ENCODE peak calls at places on chromosomes 16 and 17, in seven cellular contexts. E is thoracic aorta, Z is cardiac muscle cell, M is HCT116, B is astrocyte of the cerebellum, J is pancreas, P is Caco-2. D is an unnamed sample.

GRCh38 chr17:15123593-15124590 is 141.2 kb downstream of the PMP22 start:
- DNase-seq in B (no peak), P (no peak), M (no peak), J (no peak), Z (no peak), E (no peak), D (no peak)

GRCh38 chr17:77508047-77508715 is 367.4 kb downstream of the SEC14L1 start:
- DNase-seq in J (no peak), B (no peak), M (no peak), Z (no peak), P (no peak), E (no peak), D (no peak)

GRCh38 chr17:72358465-72358864 is 237.6 kb downstream of the SOX9 start:
- DNase-seq in E (no peak), Z (no peak), M (no peak), P (no peak), J (no peak), B (peak; percentile 60), D (no peak)

GRCh38 chr17:81566461-81567126 is 14.4 kb upstream of the FAAP100 start:
- DNase-seq in P (no peak), J (peak; percentile 77), Z (peak; percentile 98), M (peak; percentile 41), E (peak; percentile 64), B (peak; percentile 96), D (no peak)

GRCh38 chr17:37701424-37702020 is 43.3 kb downstream of the HNF1B start:
- DNase-seq in E (no peak), B (no peak), J (peak; percentile 43), M (peak; percentile 18), P (no peak), Z (peak; percentile 20), D (no peak)

GRCh38 chr16:77057161-77057736 is 133.7 kb upstream of the MON1B start:
- DNase-seq in J (no peak), Z (no peak), E (no peak), M (no peak), P (no peak), B (no peak), D (no peak)

GRCh38 chr17:35062284-35062683 is 1.2 kb downstream of the RFFL start:
- DNase-seq in B (no peak), J (no peak), M (no peak), Z (no peak), P (no peak), E (no peak), D (no peak)

GRCh38 chr16:31148281-31148728 is 1.6 kb downstream of the PRSS36 start:
- DNase-seq in B (no peak), Z (no peak), M (peak; percentile 35), J (peak; percentile 87), E (no peak), P (no peak), D (no peak)

GRCh38 chr16:14304891-14305459 is 233.9 kb downstream of the MRTFB start:
- DNase-seq in E (no peak), B (no peak), P (no peak), J (no peak), Z (no peak), M (no peak), D (no peak)

GRCh38 chr17:11814655-11815262 is 182.5 kb downstream of the ZNF18 start:
- DNase-seq in B (peak; percentile 8), M (no peak), J (no peak), E (no peak), P (no peak), Z (no peak), D (no peak)

GRCh38 chr17:8176197-8176940 is at the start of gene TMEM107:
- DNase-seq in P (peak; percentile 83), E (no peak), B (no peak), M (peak; percentile 74), Z (peak; percentile 84), J (peak; percentile 85), D (peak; percentile 97)

GRCh38 chr17:58337600-58338453 is 9.2 kb upstream of the TSPOAP1 start:
- DNase-seq in M (no peak), J (peak; percentile 71), Z (peak; percentile 96), P (peak; percentile 78), E (no peak), B (peak; percentile 33), D (peak; percentile 66)

GRCh38 chr16:66551362-66551761 is 1.0 kb upstream of the CKLF start:
- DNase-seq in J (no peak), B (no peak), Z (no peak), M (peak; percentile 36), E (no peak), P (peak; percentile 82), D (no peak)

GRCh38 chr17:80758793-80759673 is 214.4 kb downstream of the RPTOR start:
- DNase-seq in M (no peak), P (no peak), J (no peak), E (no peak), B (no peak), Z (peak; percentile 23), D (no peak)

GRCh38 chr16:77963185-77964044 is 58.9 kb upstream of the CLEC3A start:
- DNase-seq in E (no peak), M (no peak), J (no peak), Z (no peak), B (no peak), P (no peak), D (no peak)

GRCh38 chr17:82175166-82175565 is 37.5 kb downstream of the CCDC57 start:
- DNase-seq in P (no peak), E (no peak), M (no peak), J (no peak), B (no peak), Z (no peak), D (no peak)

GRCh38 chr16:53224932-53225533 is 170.2 kb downstream of the CHD9 start:
- DNase-seq in J (no peak), B (no peak), P (no peak), M (no peak), E (no peak), Z (no peak), D (no peak)

GRCh38 chr17:34401165-34401564 is 38.1 kb upstream of the CCL1 start:
- DNase-seq in P (no peak), B (no peak), E (no peak), Z (no peak), M (no peak), J (no peak), D (no peak)

GRCh38 chr17:51371732-51372151 is 111.4 kb downstream of the UTP18 start:
- DNase-seq in Z (peak; percentile 70), E (no peak), P (peak; percentile 60), B (peak; percentile 37), J (peak; percentile 34), M (peak; percentile 84), D (no peak)

DNA sequence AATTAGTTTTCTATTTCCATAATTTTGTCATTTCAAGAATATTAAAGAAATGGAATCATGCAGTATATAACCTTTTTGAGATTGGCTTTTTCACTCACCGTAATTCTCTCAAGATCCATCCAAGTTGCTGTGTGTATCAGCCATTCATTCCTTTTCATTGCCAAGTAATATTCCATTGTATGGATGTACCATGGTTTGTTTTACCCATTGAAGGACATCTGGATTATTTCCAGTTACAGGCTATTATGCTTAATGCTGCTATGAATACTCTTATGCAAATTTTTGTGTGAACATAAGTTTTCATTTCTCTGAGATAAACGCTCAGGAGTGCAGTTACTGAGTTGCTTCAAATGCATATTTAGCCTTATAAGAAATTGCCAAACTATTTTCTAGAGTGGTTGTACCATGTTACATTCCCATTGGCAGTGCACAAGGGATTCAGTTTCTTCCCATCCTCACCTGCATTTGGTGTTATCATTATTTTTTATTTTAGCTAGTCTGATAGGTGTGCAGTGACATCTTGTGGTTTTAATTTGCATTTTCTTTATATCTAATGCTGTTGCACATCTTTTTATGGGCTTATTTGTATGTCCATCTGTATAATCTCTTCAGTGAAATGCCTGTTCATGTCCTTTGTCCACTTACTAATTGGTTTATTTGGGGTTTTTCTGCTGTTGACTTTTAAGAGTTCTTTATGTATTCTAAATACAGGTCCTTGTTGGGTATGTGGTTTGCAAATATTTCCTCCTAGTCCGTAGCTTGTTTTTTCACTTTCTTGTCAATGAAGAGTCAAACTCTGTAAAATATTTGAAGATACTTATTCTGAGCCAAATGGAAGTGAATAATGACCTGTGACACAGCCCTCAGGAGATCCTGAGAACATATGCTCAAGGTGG is 32.7 kb downstream of the BMERB1 start:
- DNase-seq in P (no peak), E (no peak), J (no peak), B (no peak), Z (peak; percentile 19), M (no peak), D (no peak)
- TF ChIP-seq CTCF in P (peak; percentile 9), E (no peak), J (no peak), B (no peak), Z (no peak), M (no peak), D (no peak)

GRCh38 chr17:54239291-54239690 is 416.6 kb downstream of the KIF2B start:
- DNase-seq in M (no peak), P (no peak), Z (no peak), J (no peak), E (no peak), B (no peak), D (no peak)
- H3K4me3 ChIP-seq in M (no peak overlapping the region), P (no peak overlapping the region), Z (no peak overlapping the region), J (no peak overlapping the region), E (no peak overlapping the region), B (no peak overlapping the region), D (no peak overlapping the region)

GRCh38 chr16:407253-407652 is 5.6 kb downstream of the DECR2 start:
- DNase-seq in Z (no peak), B (no peak), J (no peak), E (no peak), M (no peak), P (no peak), D (no peak)

GRCh38 chr16:405548-406506 is 4.1 kb downstream of the DECR2 start:
- DNase-seq in M (no peak), P (peak; percentile 66), B (no peak), Z (no peak), E (no peak), J (no peak), D (no peak)

GRCh38 chr16:410516-411178 is 9.0 kb downstream of the DECR2 start:
- DNase-seq in P (no peak), B (no peak), Z (no peak), M (no peak), J (peak; percentile 59), E (no peak), D (no peak)

GRCh38 chr16:414395-415169 is 10.9 kb upstream of the RAB11FIP3 start:
- DNase-seq in Z (no peak), B (no peak), M (no peak), P (no peak), E (no peak), J (no peak), D (no peak)

DNA sequence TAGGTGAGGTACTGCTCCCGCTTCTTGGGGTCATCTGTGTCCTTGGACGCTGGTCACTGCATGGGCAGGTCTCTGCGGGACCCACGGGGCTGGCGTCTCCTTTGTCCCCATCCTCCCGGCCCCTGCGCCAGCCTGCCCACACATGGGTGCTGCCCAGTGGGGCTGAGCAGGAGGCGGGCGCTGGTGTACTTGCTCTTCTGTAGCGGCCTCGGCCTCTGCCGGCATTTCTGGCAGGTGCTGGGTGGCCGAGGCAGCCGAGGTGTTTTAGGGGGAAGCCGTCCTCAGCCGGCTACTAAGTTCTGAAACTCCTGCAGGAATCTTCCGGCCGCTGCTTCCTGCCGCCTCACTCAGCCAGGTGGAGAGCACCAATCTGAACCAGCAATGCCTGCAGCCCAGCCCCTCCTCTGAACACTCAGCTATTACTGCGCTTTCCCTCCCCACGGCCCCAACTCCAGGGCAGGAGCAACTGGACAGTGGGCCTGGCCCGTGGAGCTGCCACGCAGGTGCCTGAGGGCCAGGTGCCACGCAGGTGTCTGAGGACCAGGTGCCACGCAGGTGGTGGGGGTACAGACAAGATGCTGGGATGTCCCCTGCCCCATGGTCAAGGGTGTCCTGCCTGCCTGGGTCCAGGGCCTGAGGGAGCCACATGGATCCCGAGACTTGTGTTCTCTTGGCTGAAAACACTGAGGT is 10.0 kb downstream of the DECR2 start:
- DNase-seq in B (no peak), Z (no peak), J (no peak), P (no peak), M (no peak), E (no peak), D (no peak)
- TF ChIP-seq CTCF in B (no peak), Z (no peak), J (no peak), P (no peak), M (no peak), E (no peak), D (no peak)

GRCh38 chr17:55086635-55087058 is 118.1 kb downstream of the STXBP4 start:
- DNase-seq in P (no peak), Z (peak; percentile 89), E (no peak), M (peak; percentile 31), J (no peak), B (peak; percentile 70), D (no peak)
- H3K4me3 ChIP-seq in P (no peak overlapping the region), Z (no peak overlapping the region), E (no peak overlapping the region), M (no peak overlapping the region), J (no peak overlapping the region), B (no peak overlapping the region), D (no peak overlapping the region)